ENCODE peak calls at places on chromosomes 12 and 14, in four cellular contexts. K is stimulated activated CD8-positive, alpha-beta memory T cell treated with anti-CD3 and anti-CD28 coated beads, Interleukin-2, amount 100 ng/mL, for 1 hour; O is NCI-H1092 treated with DMSO at 0.1 percent for 48 hours; I is lung. F is an unnamed sample.

GRCh38 chr12:124765571-124766489 is 97.8 kb downstream of the SCARB1 start:
- DNase-seq in I (no peak), O (no peak), K (no peak), F (no peak)

GRCh38 chr12:3076730-3077571 is at the start of gene TSPAN9:
- DNase-seq in K (peak), O (peak), I (peak), F (no peak)

GRCh38 chr12:42119085-42119633 is 25.5 kb downstream of the GXYLT1 start:
- DNase-seq in O (no peak), K (no peak), I (no peak), F (no peak)

GRCh38 chr14:61188936-61189808 is 92.0 kb downstream of the TMEM30B start:
- DNase-seq in I (peak), O (no peak), K (no peak), F (no peak)

GRCh38 chr14:79543966-79544365 is 667.3 kb downstream of the DIO2 start:
- DNase-seq in K (no peak), O (no peak), I (no peak), F (peak)

GRCh38 chr14:104307627-104308401 is 169.4 kb downstream of the KIF26A start:
- DNase-seq in I (no peak), K (no peak), O (no peak), F (no peak)

GRCh38 chr12:124543052-124543590 is 24.3 kb downstream of the NCOR2 start:
- DNase-seq in K (no peak), I (no peak), O (no peak), F (no peak)

GRCh38 chr12:120799417-120800045 is 73.9 kb downstream of the ACADS start:
- DNase-seq in O (no peak), I (no peak), K (no peak), F (no peak)

GRCh38 chr12:80472912-80473500 is 29.0 kb downstream of the PTPRQ start:
- DNase-seq in O (peak), K (no peak), I (no peak), F (peak)

GRCh38 chr14:54333511-54333910 is 63.3 kb upstream of the CDKN3 start:
- DNase-seq in O (no peak), K (no peak), I (peak), F (no peak)

GRCh38 chr12:68007466-68007865 is 18.2 kb downstream of the IFNG-AS1 start:
- DNase-seq in O (no peak), I (no peak), K (no peak), F (no peak)

GRCh38 chr14:93954900-93955891 is 21.2 kb downstream of the ASB2 start:
- DNase-seq in K (no peak), O (no peak), I (no peak), F (no peak)

GRCh38 chr12:79406993-79407392 is 283.8 kb downstream of the PAWR start:
- DNase-seq in O (no peak), I (no peak), K (no peak), F (no peak)

GRCh38 chr12:93434305-93434704 is 7.4 kb downstream of the UBE2N start:
- DNase-seq in K (no peak), I (no peak), O (no peak), F (no peak)

GRCh38 chr14:60998617-60999016 is 17.6 kb downstream of the SLC38A6 start:
- DNase-seq in K (no peak), O (no peak), I (no peak), F (no peak)

GRCh38 chr14:75429562-75429961 is 1.7 kb downstream of the JDP2 start:
- DNase-seq in I (no peak), K (no peak), O (no peak), F (no peak)

GRCh38 chr14:39030209-39030608 is 72.8 kb downstream of the SEC23A start:
- DNase-seq in I (no peak), K (no peak), O (no peak), F (no peak)

GRCh38 chr14:70919774-70920173 is 12.5 kb downstream of the PCNX1 start:
- DNase-seq in K (no peak), O (no peak), I (no peak), F (no peak)

GRCh38 chr14:69963966-69964365 is 84.8 kb downstream of the SMOC1 start:
- DNase-seq in K (no peak), O (no peak), I (no peak), F (no peak)

GRCh38 chr12:49963976-49964815 is 2.5 kb downstream of the AQP5 start:
- DNase-seq in K (no peak), O (no peak), I (no peak), F (no peak)

GRCh38 chr12:19223695-19224094 is 94.2 kb downstream of the PLEKHA5 start:
- DNase-seq in O (no peak), K (no peak), I (no peak), F (no peak)

GRCh38 chr14:61296151-61296550 is 15.0 kb upstream of the TMEM30B start:
- DNase-seq in O (no peak), I (no peak), K (no peak), F (no peak)

GRCh38 chr12:107612508-107612907 is 73.1 kb upstream of the PWP1 start:
- DNase-seq in I (no peak), O (no peak), K (no peak), F (no peak)

GRCh38 chr12:75641031-75641780 is 129.8 kb upstream of the KRR1 start:
- DNase-seq in O (no peak), K (no peak), I (no peak), F (peak)

GRCh38 chr12:80837342-80837978 is 100.3 kb downstream of the LIN7A start:
- DNase-seq in O (peak), I (no peak), K (no peak), F (no peak)

GRCh38 chr12:6961695-6962284 is 8.7 kb downstream of the PHB2 start:
- DNase-seq in I (peak), O (peak), K (no peak), F (no peak)

GRCh38 chr14:105532735-105533141 is 6.4 kb downstream of the TMEM121 start:
- DNase-seq in K (no peak), O (no peak), I (no peak), F (no peak)

GRCh38 chr14:63650336-63650952 is 8.8 kb upstream of the WDR89 start:
- DNase-seq in K (peak), O (no peak), I (peak), F (no peak)

GRCh38 chr12:93378373-93379310 is 917 bp downstream of the NUDT4 start:
- DNase-seq in O (peak), I (peak), K (peak), F (no peak)

GRCh38 chr12:84046869-84047268 is 865.7 kb downstream of the SLC6A15 start:
- DNase-seq in K (no peak), I (no peak), O (no peak), F (no peak)

F was measured in epithelial cell of prostate.